ENCODE peak calls at places on chromosomes 7 and 10, in four cellular contexts. V is AG10803, H is RWPE1, U is tibial nerve. Y is an unnamed sample.
A peak's percentile ranks its signal among the peaks of the same experiment; 100 is the strongest.

GRCh38 chr10:42475168-42476098 is 162.9 kb downstream of the ZNF33B start:
- DNase-seq in V (peak; percentile 44), H (peak; percentile 8), U (no peak), Y (no peak)

GRCh38 chr10:71729023-71729649 is 9.6 kb upstream of the C10orf105 start:
- DNase-seq in U (no peak), H (peak; percentile 97), V (no peak), Y (no peak)

GRCh38 chr7:1058821-1059199 is 14.5 kb downstream of the GPR146 start:
- DNase-seq in V (peak; percentile 73), U (no peak), H (no peak), Y (no peak)

GRCh38 chr7:71120096-71120495 is 11.8 kb upstream of the GALNT17 start:
- DNase-seq in U (no peak), V (no peak), H (no peak), Y (no peak)

GRCh38 chr10:1150638-1150955 is 94.4 kb downstream of the WDR37 start:
- DNase-seq in H (no peak), U (no peak), V (no peak), Y (no peak)

GRCh38 chr7:51144178-51144577 is 172.4 kb downstream of the COBL start:
- DNase-seq in V (no peak), U (no peak), H (no peak), Y (no peak)

GRCh38 chr7:48638041-48638440 is 286.3 kb upstream of the CDC14C start:
- DNase-seq in H (no peak), V (no peak), U (no peak), Y (no peak)

GRCh38 chr10:73398024-73398423 is 15.8 kb downstream of the ANXA7 start:
- DNase-seq in U (no peak), H (peak; percentile 13), V (no peak), Y (no peak)

GRCh38 chr10:24351883-24352778 is 143.2 kb downstream of the KIAA1217 start:
- DNase-seq in H (no peak), V (no peak), U (no peak), Y (no peak)

GRCh38 chr10:49171326-49172140 is 16.7 kb downstream of the TMEM273 start:
- DNase-seq in H (no peak), U (no peak), V (no peak), Y (no peak)

GRCh38 chr10:917416-917720 is 14.1 kb downstream of the LARP4B start:
- DNase-seq in H (no peak), V (no peak), U (no peak), Y (no peak)

GRCh38 chr10:74610299-74610698 is 216.1 kb upstream of the KAT6B start:
- DNase-seq in H (no peak), V (no peak), U (no peak), Y (no peak)

GRCh38 chr7:16204953-16205352 is 216.4 kb downstream of the CRPPA start:
- DNase-seq in U (no peak), V (no peak), H (no peak), Y (no peak)

GRCh38 chr7:41599760-41600159 is 103.1 kb downstream of the INHBA start:
- DNase-seq in U (no peak), V (no peak), H (no peak), Y (no peak)

GRCh38 chr7:47893721-47894365 is 54.4 kb downstream of the PKD1L1 start:
- DNase-seq in U (no peak), V (no peak), H (no peak), Y (no peak)

GRCh38 chr7:138400400-138400886 is 59.6 kb upstream of the TRIM24 start:
- DNase-seq in U (no peak), H (no peak), V (no peak), Y (no peak)

GRCh38 chr10:77214799-77215198 is 422.8 kb downstream of the KCNMA1 start:
- DNase-seq in U (no peak), H (no peak), V (no peak), Y (no peak)

GRCh38 chr10:109892885-109893284 is 30.4 kb downstream of the XPNPEP1 start:
- DNase-seq in U (no peak), H (no peak), V (peak; percentile 55), Y (no peak)

GRCh38 chr10:125343118-125343752 is 182.9 kb upstream of the CTBP2 start:
- DNase-seq in U (no peak), V (peak; percentile 21), H (peak; percentile 42), Y (no peak)

GRCh38 chr7:33853361-33854062 is 51.8 kb upstream of the BMPER start:
- DNase-seq in U (no peak), V (peak; percentile 90), H (no peak), Y (no peak)

GRCh38 chr10:84353052-84353803 is 24.8 kb downstream of the CCSER2 start:
- DNase-seq in V (no peak), H (no peak), U (no peak), Y (no peak)

GRCh38 chr7:44282601-44283171 is 42.7 kb downstream of the CAMK2B start:
- DNase-seq in U (no peak), V (no peak), H (no peak), Y (no peak)

GRCh38 chr10:29839826-29840515 is 205.2 kb upstream of the SVIL start:
- DNase-seq in U (no peak), V (no peak), H (peak; percentile 90), Y (no peak)

DNA sequence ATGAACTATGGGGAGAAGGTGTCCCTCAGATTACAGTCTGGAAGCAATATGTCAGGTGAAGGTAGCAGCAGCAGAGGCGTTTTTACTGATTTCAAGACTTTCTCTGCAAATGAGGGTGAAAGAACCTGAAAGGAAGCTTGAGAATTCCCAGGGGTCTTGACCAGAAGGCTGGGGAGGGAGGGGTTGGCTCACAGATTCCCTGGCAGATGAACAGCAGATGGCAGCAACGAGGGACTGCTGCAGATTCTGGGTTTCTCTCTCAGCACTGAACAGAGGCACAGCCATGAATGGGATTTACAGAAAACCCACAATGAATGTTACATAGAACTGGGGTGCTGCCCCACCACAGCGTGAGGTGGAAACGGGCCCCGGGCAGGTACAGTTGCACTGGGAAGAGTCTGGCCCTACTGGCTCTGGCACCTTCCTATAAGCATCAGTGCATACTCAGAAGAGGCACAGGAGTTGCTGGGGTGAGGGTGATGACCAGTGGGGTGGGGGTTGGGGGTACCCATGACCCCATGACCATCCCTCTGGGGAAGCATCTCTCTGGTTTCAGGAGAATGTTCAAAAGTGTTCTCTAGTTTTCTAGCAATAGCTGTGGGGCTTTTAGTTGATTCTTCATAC is 317.8 kb downstream of the SH2D4B start:
- DNase-seq in H (peak; percentile 8), U (no peak), V (no peak), Y (peak; percentile 18)
- TF ChIP-seq CTCF in H (no peak), U (no peak), V (no peak), Y (peak; percentile 56)

GRCh38 chr7:95099101-95099500 is 191.7 kb downstream of the PPP1R9A start:
- DNase-seq in U (no peak), H (no peak), V (no peak), Y (no peak)
- TF ChIP-seq CTCF in U (no peak), H (no peak), V (no peak), Y (no peak)

GRCh38 chr10:120433176-120433575 is 23.9 kb upstream of the PLPP4 start:
- DNase-seq in U (no peak), H (no peak), V (no peak), Y (no peak)

GRCh38 chr10:120428754-120429153 is 28.3 kb upstream of the PLPP4 start:
- DNase-seq in U (no peak), H (no peak), V (peak; percentile 25), Y (no peak)

GRCh38 chr10:120429395-120429794 is 27.6 kb upstream of the PLPP4 start:
- DNase-seq in H (no peak), V (no peak), U (no peak), Y (no peak)

GRCh38 chr10:120431356-120431755 is 25.7 kb upstream of the PLPP4 start:
- DNase-seq in U (no peak), H (no peak), V (no peak), Y (no peak)

GRCh38 chr10:120432209-120432608 is 24.8 kb upstream of the PLPP4 start:
- DNase-seq in V (peak; percentile 25), U (no peak), H (no peak), Y (no peak)
- TF ChIP-seq CTCF in V (no peak), U (no peak), H (no peak), Y (no peak)

GRCh38 chr10:26725837-26726727 is 28.6 kb downstream of the PDSS1 start:
- DNase-seq in V (peak; percentile 66), U (peak; percentile 9), H (peak; percentile 55), Y (no peak)

GRCh38 chr10:26730548-26730947 is 33.0 kb downstream of the PDSS1 start:
- DNase-seq in V (no peak), H (no peak), U (no peak), Y (no peak)

GRCh38 chr10:26728957-26729356 is 31.5 kb downstream of the PDSS1 start:
- DNase-seq in U (no peak), H (no peak), V (no peak), Y (no peak)

GRCh38 chr10:26727005-26727404 is 29.5 kb downstream of the PDSS1 start:
- DNase-seq in U (no peak), V (no peak), H (no peak), Y (no peak)

GRCh38 chr10:26729395-26729794 is 31.9 kb downstream of the PDSS1 start:
- DNase-seq in U (no peak), V (no peak), H (no peak), Y (no peak)
- TF ChIP-seq CTCF in U (no peak), V (no peak), H (no peak), Y (no peak)